ENCODE peak calls at places on chromosome 20, in seven cellular contexts. S is HCT116, U is GM23338, Z is neural progenitor cell, W is hepatocyte, C is endothelial cell of umbilical vein, G is DND-41. V is an unnamed sample.

GRCh38 chr20:1569417-1569861 is 11.9 kb upstream of the SIRPD start:
- DNase-seq in S (peak), U (no peak), Z (no peak), W (peak), C (peak), G (no peak), V (peak)

GRCh38 chr20:36784900-36785299 is 11.3 kb upstream of the DSN1 start:
- DNase-seq in S (no peak), U (no peak), Z (no peak), W (no peak), C (no peak), G (no peak), V (peak)

GRCh38 chr20:36307412-36308317 is 1.5 kb downstream of the DLGAP4 start:
- DNase-seq in S (no peak), U (peak), Z (peak), W (no peak), C (no peak), G (no peak), V (no peak)

GRCh38 chr20:24863356-24863755 is 85.7 kb upstream of the CST7 start:
- DNase-seq in S (no peak), U (no peak), Z (no peak), W (no peak), C (no peak), G (no peak), V (peak)

GRCh38 chr20:32207626-32208498 is at the start of the genes PLAGL2 and POFUT1:
- DNase-seq in S (peak), U (peak), Z (peak), W (peak), C (peak), G (peak), V (peak)

GRCh38 chr20:24981282-24981681 is 11.3 kb downstream of the APMAP start:
- DNase-seq in S (no peak), U (no peak), Z (no peak), W (no peak), C (no peak), G (peak), V (no peak)

GRCh38 chr20:21571841-21572690 is 58.2 kb upstream of the NKX2-2 start:
- DNase-seq in S (no peak), U (peak), Z (peak), W (peak), C (peak), G (peak), V (no peak)

GRCh38 chr20:1417273-1417672 is 24.4 kb upstream of the FKBP1A start:
- DNase-seq in S (peak), U (no peak), Z (no peak), W (no peak), C (no peak), G (no peak), V (no peak)

GRCh38 chr20:44594730-44595129 is 12.4 kb downstream of the PKIG start:
- DNase-seq in S (no peak), U (no peak), Z (no peak), W (no peak), C (peak), G (no peak), V (peak)

GRCh38 chr20:45578151-45578660 is 878 bp downstream of the WFDC8 start:
- DNase-seq in S (no peak), U (peak), Z (peak), W (no peak), C (no peak), G (no peak), V (no peak)

GRCh38 chr20:7703436-7703835 is 236.8 kb downstream of the HAO1 start:
- DNase-seq in S (no peak), U (no peak), Z (no peak), W (no peak), C (no peak), G (no peak), V (no peak)

GRCh38 chr20:50421356-50422340 is 88.5 kb upstream of the PTPN1 start:
- DNase-seq in S (no peak), U (no peak), Z (no peak), W (no peak), C (no peak), G (no peak), V (no peak)

GRCh38 chr20:54088430-54088829 is 18.0 kb upstream of the BCAS1 start:
- DNase-seq in S (no peak), U (no peak), Z (no peak), W (no peak), C (no peak), G (no peak), V (no peak)

GRCh38 chr20:25541676-25542075 is 43.7 kb downstream of the NINL start:
- DNase-seq in S (no peak), U (no peak), Z (no peak), W (no peak), C (no peak), G (no peak), V (peak)

GRCh38 chr20:50223321-50223995 is 32.8 kb downstream of the CEBPB start:
- DNase-seq in S (no peak), U (no peak), Z (no peak), W (no peak), C (no peak), G (no peak), V (no peak)

GRCh38 chr20:11270566-11270965 is 596.8 kb upstream of the JAG1 start:
- DNase-seq in S (no peak), U (peak), Z (peak), W (no peak), C (no peak), G (no peak), V (no peak)

GRCh38 chr20:23225407-23226060 is 125.1 kb upstream of the NXT1 start:
- DNase-seq in S (no peak), U (no peak), Z (no peak), W (peak), C (no peak), G (no peak), V (peak)

GRCh38 chr20:10705801-10706459 is 32.1 kb upstream of the JAG1 start:
- DNase-seq in S (peak), U (no peak), Z (no peak), W (no peak), C (no peak), G (no peak), V (peak)

GRCh38 chr20:25280051-25280573 is 32.2 kb downstream of the PYGB start:
- DNase-seq in S (no peak), U (no peak), Z (no peak), W (no peak), C (no peak), G (no peak), V (no peak)

GRCh38 chr20:53578492-53579222 is 15.0 kb downstream of the ZNF217 start:
- DNase-seq in S (peak), U (peak), Z (peak), W (peak), C (peak), G (peak), V (peak)

GRCh38 chr20:5313916-5314315 is 2.8 kb downstream of the PROKR2 start:
- DNase-seq in S (no peak), U (no peak), Z (no peak), W (no peak), C (no peak), G (no peak), V (no peak)

GRCh38 chr20:5312518-5312917 is 4.2 kb downstream of the PROKR2 start:
- DNase-seq in S (no peak), U (no peak), Z (no peak), W (no peak), C (no peak), G (no peak), V (no peak)

GRCh38 chr20:5315807-5316187 is 957 bp downstream of the PROKR2 start:
- DNase-seq in S (no peak), U (peak), Z (peak), W (no peak), C (no peak), G (no peak), V (no peak)

DNA sequence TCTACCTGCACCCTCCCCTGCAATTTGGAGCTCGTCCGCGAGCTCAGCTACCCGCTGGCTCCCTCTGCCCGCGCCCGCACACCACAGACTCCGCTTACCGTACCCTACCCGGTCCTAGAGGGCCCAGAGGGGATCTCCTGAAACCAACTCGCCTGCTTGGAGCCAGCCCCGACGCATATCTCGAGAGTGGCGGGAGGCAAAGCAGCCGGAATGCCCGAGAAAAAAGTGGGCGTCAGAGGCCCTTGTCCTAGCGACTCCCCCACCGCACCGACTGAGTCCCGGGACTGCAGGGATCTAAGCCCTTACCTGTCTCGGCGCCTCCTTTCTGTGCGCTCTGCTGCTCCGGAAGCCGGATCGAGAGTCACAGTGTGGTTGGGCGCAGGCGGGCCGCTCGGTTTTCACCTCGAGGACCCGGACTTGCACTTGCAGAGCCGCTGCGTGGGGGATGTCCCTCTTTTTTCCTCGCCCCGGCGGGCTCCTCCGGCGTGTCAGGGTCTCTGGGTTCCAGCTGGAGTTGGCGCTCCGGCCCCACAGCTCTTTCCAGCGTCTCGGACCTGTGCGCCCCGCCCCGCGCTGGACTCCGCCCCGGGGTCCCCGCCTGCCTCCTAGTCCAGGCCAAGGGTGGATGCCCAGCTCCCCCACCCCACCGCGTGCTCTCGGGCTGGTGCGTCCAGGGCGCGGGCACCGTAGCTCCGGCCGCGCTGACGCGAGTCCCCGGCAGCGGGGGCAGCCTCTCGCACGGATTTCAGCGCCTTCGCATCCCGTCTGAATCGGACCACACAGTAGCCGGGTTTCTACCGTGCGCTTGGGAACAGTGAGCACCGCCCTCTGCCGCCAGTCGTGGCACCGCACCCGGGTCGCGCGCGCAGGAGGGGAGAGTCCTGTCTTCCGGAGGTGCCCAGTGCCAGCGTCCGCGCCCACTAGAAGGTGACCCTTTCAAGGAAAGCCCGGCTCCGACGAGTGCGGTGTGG is at the start of gene PROKR2:
- DNase-seq in S (no peak), U (peak), Z (peak), W (peak), C (no peak), G (no peak), V (no peak)
- TF ChIP-seq EZH2 in S (no peak), U (no peak), Z (peak), W (no peak), C (peak), G (no peak), V (no peak)

GRCh38 chr20:37917436-37917835 is 14.5 kb downstream of the VSTM2L start:
- DNase-seq in S (no peak), U (no peak), Z (peak), W (no peak), C (no peak), G (no peak), V (no peak)
- TF ChIP-seq CTCF in S (no peak), U (no peak), Z (no peak), W (no peak), C (no peak), G (no peak), V (no peak)

DNA sequence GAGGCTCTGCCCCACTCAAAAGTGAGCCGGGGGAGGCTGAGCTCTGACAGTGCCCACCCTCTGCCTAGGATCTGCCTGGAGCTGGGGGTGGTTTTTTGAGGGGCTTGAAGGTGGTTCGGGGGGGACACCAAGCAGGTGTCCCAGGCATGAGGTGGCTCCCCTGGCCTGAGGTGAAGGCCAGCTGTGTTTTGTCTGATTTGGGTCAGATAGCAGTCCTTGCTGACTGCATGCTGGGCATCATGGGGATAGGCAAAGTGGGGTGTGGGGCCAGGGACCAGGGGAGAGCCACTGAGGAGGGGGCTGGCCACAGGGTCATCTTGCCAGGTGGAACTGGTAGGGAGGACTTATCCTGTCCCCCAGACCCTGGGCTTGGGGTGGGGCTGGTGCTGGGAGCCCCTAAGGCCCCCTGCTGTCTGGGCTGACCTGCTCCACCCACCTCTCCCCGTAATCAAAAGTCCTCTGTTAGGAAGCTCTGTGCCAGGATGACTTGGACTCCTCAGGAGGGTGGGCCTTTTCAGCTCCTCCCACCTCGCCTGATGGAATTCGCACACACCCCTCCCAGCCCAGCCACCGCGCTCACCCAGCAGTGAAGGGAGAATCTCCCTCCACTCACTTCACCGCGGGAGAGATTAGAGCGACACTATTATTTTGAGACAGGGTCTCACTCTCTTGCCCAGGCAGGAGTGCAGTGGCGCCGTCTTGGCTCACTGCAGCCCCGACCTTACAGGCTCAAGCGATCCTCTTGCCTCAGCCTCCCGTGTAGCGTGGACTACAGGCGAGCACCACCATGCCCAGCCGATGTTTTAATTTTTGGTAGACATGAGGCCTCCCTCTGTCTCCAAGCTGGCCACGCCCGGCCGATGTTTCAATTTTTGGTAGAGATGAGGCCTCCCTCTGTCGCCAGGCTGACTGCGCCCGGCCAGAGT is 1.5 kb upstream of the COL9A3 start:
- DNase-seq in S (no peak), U (peak), Z (peak), W (peak), C (no peak), G (no peak), V (peak)
- H3K4me2 ChIP-seq in S (peak), U (peak), Z (peak), W (peak), C (no peak), G (no peak), V (no peak)

DNA sequence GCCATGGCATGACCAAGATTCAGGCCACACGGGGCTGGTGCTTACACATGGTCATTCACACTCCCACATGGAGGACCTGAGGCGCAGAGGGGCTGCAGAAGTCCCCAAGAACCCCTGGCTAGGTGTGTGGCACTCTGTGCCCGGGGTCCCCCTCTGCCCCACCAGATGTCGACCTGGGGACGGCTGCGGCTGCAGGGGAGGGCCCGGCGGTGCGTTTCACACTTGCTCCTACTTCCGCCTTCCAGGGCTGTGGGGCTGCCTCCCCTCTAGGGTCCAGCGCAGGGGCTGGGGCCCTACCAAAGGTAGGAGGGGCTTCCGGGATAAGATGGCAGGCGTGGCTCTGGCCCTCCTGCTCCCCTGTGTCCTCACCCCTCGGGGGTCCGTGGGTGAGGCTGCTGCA is 81.1 kb upstream of the SLCO4A1 start:
- DNase-seq in S (no peak), U (no peak), Z (no peak), W (no peak), C (no peak), G (no peak), V (no peak)
- TF ChIP-seq EZH2 in S (no peak), U (no peak), Z (no peak), W (no peak), C (no peak), G (no peak), V (no peak)

V was measured in fibroblast of lung.